ENCODE peak calls at places on chromosomes 12 and 14, in five cellular contexts. One of them, this sample, is unnamed.

GRCh38 chr12:14884458-14884878 is 1.2 kb downstream of the MGP start:
- DNase-seq in K562: no peak
- DNase-seq in HCT116: no peak
- DNase-seq in GM12878: peak
- DNase-seq in HepG2: no peak
- DNase-seq in this sample: no peak

GRCh38 chr12:8912910-8913309 is 1.4 kb upstream of the PHC1 start:
- DNase-seq in HCT116: no peak
- DNase-seq in GM12878: no peak
- DNase-seq in HepG2: no peak
- DNase-seq in K562: peak
- DNase-seq in this sample: no peak

GRCh38 chr12:69008510-69008909 is 75.5 kb upstream of the CPM start:
- DNase-seq in HCT116: no peak
- DNase-seq in HepG2: no peak
- DNase-seq in GM12878: no peak
- DNase-seq in K562: no peak
- DNase-seq in this sample: no peak

GRCh38 chr14:49621114-49621881 is 699 bp downstream of the MGAT2 start:
- DNase-seq in HepG2: no peak
- DNase-seq in GM12878: no peak
- DNase-seq in K562: no peak
- DNase-seq in HCT116: no peak
- DNase-seq in this sample: no peak

GRCh38 chr12:806116-806805 is 53.9 kb downstream of the WNK1 start:
- DNase-seq in K562: no peak
- DNase-seq in GM12878: no peak
- DNase-seq in HCT116: no peak
- DNase-seq in HepG2: peak
- DNase-seq in this sample: no peak

GRCh38 chr12:130506844-130507243 is 169.2 kb downstream of the PIWIL1 start:
- DNase-seq in HepG2: no peak
- DNase-seq in HCT116: no peak
- DNase-seq in GM12878: no peak
- DNase-seq in K562: peak
- DNase-seq in this sample: no peak

GRCh38 chr14:70266157-70266556 is 77.4 kb upstream of the SLC8A3 start:
- DNase-seq in HCT116: no peak
- DNase-seq in HepG2: no peak
- DNase-seq in K562: no peak
- DNase-seq in GM12878: no peak
- DNase-seq in this sample: no peak

GRCh38 chr12:95351745-95352144 is 122.2 kb upstream of the METAP2 start:
- DNase-seq in HepG2: peak
- DNase-seq in GM12878: no peak
- DNase-seq in K562: no peak
- DNase-seq in HCT116: no peak
- DNase-seq in this sample: no peak

GRCh38 chr12:111182391-111182790 is 186.5 kb downstream of the PHETA1 start:
- DNase-seq in K562: no peak
- DNase-seq in HepG2: no peak
- DNase-seq in HCT116: no peak
- DNase-seq in GM12878: no peak
- DNase-seq in this sample: no peak

GRCh38 chr12:13101854-13102375 is 1.6 kb downstream of the GSG1 start:
- DNase-seq in GM12878: no peak
- DNase-seq in HCT116: no peak
- DNase-seq in K562: no peak
- DNase-seq in HepG2: peak
- DNase-seq in this sample: no peak

GRCh38 chr14:35369701-35370191 is 34.8 kb downstream of the NFKBIA start:
- DNase-seq in GM12878: no peak
- DNase-seq in K562: no peak
- DNase-seq in HepG2: no peak
- DNase-seq in HCT116: no peak
- DNase-seq in this sample: no peak

GRCh38 chr12:67424784-67425183 is 155.6 kb downstream of the CAND1 start:
- DNase-seq in K562: no peak
- DNase-seq in HCT116: no peak
- DNase-seq in GM12878: no peak
- DNase-seq in HepG2: no peak
- DNase-seq in this sample: no peak

GRCh38 chr14:71140157-71140556 is 232.9 kb downstream of the PCNX1 start:
- DNase-seq in K562: no peak
- DNase-seq in HCT116: no peak
- DNase-seq in GM12878: no peak
- DNase-seq in HepG2: no peak
- DNase-seq in this sample: no peak

GRCh38 chr12:60394680-60395079 is 798.9 kb downstream of the SLC16A7 start:
- DNase-seq in GM12878: no peak
- DNase-seq in HCT116: no peak
- DNase-seq in HepG2: no peak
- DNase-seq in K562: no peak
- DNase-seq in this sample: no peak

GRCh38 chr12:30925607-30926242 is 823 bp upstream of the TSPAN11 start:
- DNase-seq in K562: no peak
- DNase-seq in GM12878: no peak
- DNase-seq in HCT116: no peak
- DNase-seq in HepG2: no peak
- DNase-seq in this sample: no peak

GRCh38 chr14:100388137-100389050 is 65.3 kb downstream of the SLC25A47 start:
- DNase-seq in K562: no peak
- DNase-seq in HCT116: no peak
- DNase-seq in GM12878: no peak
- DNase-seq in HepG2: no peak
- DNase-seq in this sample: no peak

GRCh38 chr14:24080888-24081738 is 9.8 kb downstream of the CPNE6 start:
- DNase-seq in GM12878: no peak
- DNase-seq in HCT116: no peak
- DNase-seq in HepG2: peak
- DNase-seq in K562: peak
- DNase-seq in this sample: no peak

GRCh38 chr12:113214938-113215400 is 6.3 kb upstream of the TPCN1 start:
- DNase-seq in GM12878: peak
- DNase-seq in HCT116: peak
- DNase-seq in HepG2: peak
- DNase-seq in K562: no peak
- DNase-seq in this sample: no peak

GRCh38 chr12:85441740-85442139 is 161.7 kb downstream of the ALX1 start:
- DNase-seq in GM12878: no peak
- DNase-seq in HCT116: peak
- DNase-seq in HepG2: peak
- DNase-seq in K562: no peak
- DNase-seq in this sample: no peak

GRCh38 chr12:121064116-121064515 is 25.1 kb upstream of the OASL start:
- DNase-seq in HCT116: no peak
- DNase-seq in HepG2: no peak
- DNase-seq in K562: no peak
- DNase-seq in GM12878: no peak
- DNase-seq in this sample: no peak

GRCh38 chr14:97120204-97121120 is 323.3 kb downstream of the VRK1 start:
- DNase-seq in GM12878: peak
- DNase-seq in HCT116: no peak
- DNase-seq in K562: no peak
- DNase-seq in HepG2: no peak
- DNase-seq in this sample: no peak

GRCh38 chr14:74843653-74844052 is 32.3 kb downstream of the PROX2 start:
- DNase-seq in K562: no peak
- DNase-seq in GM12878: no peak
- DNase-seq in HCT116: no peak
- DNase-seq in HepG2: no peak
- DNase-seq in this sample: no peak
- TF ChIP-seq SRF in K562: no peak
- TF ChIP-seq SRF in GM12878: no peak
- TF ChIP-seq SRF in HCT116: no peak
- TF ChIP-seq SRF in HepG2: no peak
- TF ChIP-seq SRF in this sample: no peak

GRCh38 chr12:47591795-47592194 is 114.0 kb downstream of the RPAP3 start:
- DNase-seq in K562: no peak
- DNase-seq in HCT116: no peak
- DNase-seq in HepG2: no peak
- DNase-seq in GM12878: no peak
- DNase-seq in this sample: no peak
- TF ChIP-seq SRF in K562: no peak
- TF ChIP-seq SRF in HCT116: no peak
- TF ChIP-seq SRF in HepG2: no peak
- TF ChIP-seq SRF in GM12878: no peak
- TF ChIP-seq SRF in this sample: no peak

DNA sequence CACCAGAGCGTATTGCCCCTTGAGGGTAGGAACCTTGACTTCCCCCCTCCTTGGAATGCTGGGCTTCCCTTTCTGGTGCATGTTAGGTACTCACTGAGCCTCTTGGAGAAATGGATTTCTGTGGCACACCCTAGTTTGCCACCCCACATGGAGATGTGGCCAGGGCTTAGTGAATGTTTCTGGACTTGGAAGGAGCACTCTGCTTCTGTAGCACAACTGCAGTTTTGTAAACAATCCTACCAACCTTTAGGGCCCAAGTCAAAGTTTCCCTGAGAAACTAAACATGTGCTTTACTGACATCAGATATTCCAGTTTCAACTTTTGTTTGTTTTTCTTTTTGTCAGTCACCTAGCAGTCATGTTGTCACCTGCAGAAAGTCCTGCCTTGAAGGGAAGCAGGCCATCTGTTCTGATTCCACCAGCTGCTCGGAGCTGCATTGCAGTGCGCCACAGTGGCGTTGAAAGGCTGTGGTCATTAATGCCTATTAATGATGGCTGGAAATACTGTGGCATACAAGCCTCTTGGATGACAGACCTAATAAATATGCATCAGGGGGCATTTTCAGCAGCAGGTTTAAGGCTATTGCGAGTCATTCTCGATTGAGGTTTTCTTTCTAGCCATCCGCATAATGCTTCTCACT is 7.7 kb downstream of the PELI2 start:
- DNase-seq in GM12878: no peak
- DNase-seq in HCT116: no peak
- DNase-seq in HepG2: no peak
- DNase-seq in K562: no peak
- DNase-seq in this sample: no peak
- TF ChIP-seq SRF in GM12878: no peak
- TF ChIP-seq SRF in HCT116: no peak
- TF ChIP-seq SRF in HepG2: no peak
- TF ChIP-seq SRF in K562: no peak
- TF ChIP-seq SRF in this sample: no peak

GRCh38 chr12:54227376-54227775 is 38.6 kb upstream of the SMUG1 start:
- DNase-seq in HCT116: no peak
- DNase-seq in HepG2: no peak
- DNase-seq in GM12878: no peak
- DNase-seq in K562: peak
- DNase-seq in this sample: no peak
- TF ChIP-seq SRF in HCT116: no peak
- TF ChIP-seq SRF in HepG2: no peak
- TF ChIP-seq SRF in GM12878: no peak
- TF ChIP-seq SRF in K562: no peak
- TF ChIP-seq SRF in this sample: no peak

DNA sequence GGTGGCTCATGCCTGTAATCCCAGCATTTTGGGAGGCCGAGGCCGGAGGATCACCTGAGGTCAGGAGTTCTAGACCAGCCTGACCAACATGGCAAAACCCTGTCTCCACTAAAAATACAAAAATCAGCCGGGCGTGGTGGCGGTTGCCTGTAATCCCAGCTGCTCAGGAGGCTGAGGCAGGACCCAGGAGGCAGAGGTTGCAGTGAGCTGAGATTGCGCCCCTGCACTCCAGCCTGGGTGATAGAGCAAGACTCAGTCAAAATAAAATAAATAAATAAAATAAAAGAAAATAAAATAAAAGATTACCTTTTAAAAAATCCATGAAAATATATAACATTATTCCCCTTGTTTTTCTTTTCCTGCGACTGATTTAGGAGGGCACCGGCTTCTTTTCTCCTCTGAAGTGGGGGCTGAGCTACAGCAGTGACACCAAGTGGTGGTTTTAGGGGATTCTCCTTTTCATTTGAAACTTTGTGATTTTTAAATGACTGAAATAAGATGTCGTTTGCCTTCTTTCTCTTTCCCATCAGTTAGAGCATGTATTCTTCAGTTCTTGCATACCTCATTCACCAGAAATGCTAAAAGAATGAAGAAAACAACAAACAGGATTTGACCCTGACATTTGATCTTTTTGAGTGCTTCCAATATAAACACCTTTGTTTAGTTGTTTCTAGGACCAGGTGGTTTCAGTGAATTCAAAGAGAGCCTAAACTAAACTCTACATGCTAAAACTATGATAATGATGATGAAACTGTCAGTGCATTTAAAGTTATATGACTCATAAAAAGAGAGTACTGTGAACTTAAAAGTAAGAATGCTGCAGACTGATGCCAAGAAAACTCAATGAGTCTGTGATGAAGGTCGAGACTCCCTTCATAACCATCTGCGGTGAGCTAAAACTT is 22.6 kb upstream of the PKP2 start:
- DNase-seq in GM12878: no peak
- DNase-seq in K562: peak
- DNase-seq in HCT116: no peak
- DNase-seq in HepG2: peak
- DNase-seq in this sample: no peak
- TF ChIP-seq SRF in GM12878: no peak
- TF ChIP-seq SRF in K562: no peak
- TF ChIP-seq SRF in HCT116: no peak
- TF ChIP-seq SRF in HepG2: no peak
- TF ChIP-seq SRF in this sample: no peak